ENCODE peak calls at places on chromosomes 3 and 15, in four cellular contexts. E is HCT116, X is GM12878, A is HepG2. R is an unnamed sample.

GRCh38 chr3:42229942-42230688 is 35.9 kb downstream of the CCK start:
- DNase-seq in E (peak), X (no peak), A (peak), R (peak)

GRCh38 chr3:46187876-46188275 is 20.2 kb downstream of the CCR1 start:
- DNase-seq in E (peak), X (no peak), A (no peak), R (no peak)

GRCh38 chr3:138465927-138466326 is 31.5 kb downstream of the ESYT3 start:
- DNase-seq in E (no peak), X (no peak), A (no peak), R (no peak)

GRCh38 chr15:75685195-75685594 is 27.5 kb downstream of the CSPG4 start:
- DNase-seq in E (no peak), X (no peak), A (no peak), R (no peak)

GRCh38 chr3:22934973-22935372 is 268.2 kb upstream of the UBE2E2 start:
- DNase-seq in E (no peak), X (no peak), A (no peak), R (no peak)

GRCh38 chr3:124883766-124884473 is 3.2 kb downstream of the ITGB5 start:
- DNase-seq in E (no peak), X (no peak), A (no peak), R (no peak)

GRCh38 chr3:66582721-66583141 is 81.9 kb upstream of the LRIG1 start:
- DNase-seq in E (no peak), X (peak), A (no peak), R (no peak)

GRCh38 chr3:179560791-179561190 is 1.9 kb upstream of the ACTL6A start:
- DNase-seq in E (no peak), X (no peak), A (no peak), R (no peak)

GRCh38 chr3:42830437-42831320 is 21.4 kb downstream of the ACKR2 start:
- DNase-seq in E (peak), X (no peak), A (peak), R (peak)

GRCh38 chr15:42058791-42059190 is 35.6 kb downstream of the PLA2G4D start:
- DNase-seq in E (no peak), X (no peak), A (no peak), R (no peak)

GRCh38 chr15:28184166-28184565 is 85.1 kb upstream of the OCA2 start:
- DNase-seq in E (no peak), X (no peak), A (no peak), R (no peak)

GRCh38 chr3:189337672-189338071 is 165.9 kb downstream of the TPRG1 start:
- DNase-seq in E (no peak), X (no peak), A (no peak), R (no peak)

GRCh38 chr15:41969851-41970431 is 2.4 kb downstream of the EHD4 start:
- DNase-seq in E (no peak), X (peak), A (no peak), R (no peak)

GRCh38 chr15:68075764-68076385 is 21.8 kb downstream of the PIAS1 start:
- DNase-seq in E (no peak), X (no peak), A (no peak), R (no peak)

GRCh38 chr3:134229038-134229437 is 21.6 kb downstream of the RYK start:
- DNase-seq in E (no peak), X (no peak), A (no peak), R (no peak)

GRCh38 chr3:72123908-72124441 is 339.0 kb upstream of the PROK2 start:
- DNase-seq in E (peak), X (peak), A (peak), R (peak)

GRCh38 chr3:155339052-155339451 is 45.6 kb upstream of the STRIT1 start:
- DNase-seq in E (no peak), X (no peak), A (no peak), R (no peak)

GRCh38 chr3:34212671-34213070 is 414.2 kb downstream of the PDCD6IP start:
- DNase-seq in E (no peak), X (no peak), A (no peak), R (no peak)

GRCh38 chr3:150129181-150129580 is 158.5 kb upstream of the PFN2 start:
- DNase-seq in E (no peak), X (no peak), A (no peak), R (no peak)

GRCh38 chr15:63236272-63236671 is 41.1 kb upstream of the APH1B start:
- DNase-seq in E (no peak), X (no peak), A (no peak), R (no peak)

GRCh38 chr3:46866720-46867549 is 3.7 kb upstream of the MYL3 start:
- DNase-seq in E (no peak), X (no peak), A (peak), R (peak)

GRCh38 chr3:68239542-68239941 is 585.1 kb upstream of the SUCLG2 start:
- DNase-seq in E (no peak), X (no peak), A (no peak), R (no peak)

GRCh38 chr3:148360046-148360445 is 337.7 kb upstream of the AGTR1 start:
- DNase-seq in E (no peak), X (no peak), A (no peak), R (no peak)

GRCh38 chr15:50164458-50164857 is 17.5 kb upstream of the SLC27A2 start:
- DNase-seq in E (no peak), X (no peak), A (peak), R (no peak)

GRCh38 chr3:101806491-101806890 is 27.5 kb downstream of the NXPE3 start:
- DNase-seq in E (no peak), X (no peak), A (no peak), R (no peak)

GRCh38 chr3:101803939-101804338 is 24.9 kb downstream of the NXPE3 start:
- DNase-seq in E (no peak), X (no peak), A (no peak), R (no peak)

GRCh38 chr3:101802179-101802578 is 23.2 kb downstream of the NXPE3 start:
- DNase-seq in E (no peak), X (no peak), A (peak), R (no peak)

GRCh38 chr3:101801174-101801573 is 22.2 kb downstream of the NXPE3 start:
- DNase-seq in E (no peak), X (no peak), A (no peak), R (no peak)

DNA sequence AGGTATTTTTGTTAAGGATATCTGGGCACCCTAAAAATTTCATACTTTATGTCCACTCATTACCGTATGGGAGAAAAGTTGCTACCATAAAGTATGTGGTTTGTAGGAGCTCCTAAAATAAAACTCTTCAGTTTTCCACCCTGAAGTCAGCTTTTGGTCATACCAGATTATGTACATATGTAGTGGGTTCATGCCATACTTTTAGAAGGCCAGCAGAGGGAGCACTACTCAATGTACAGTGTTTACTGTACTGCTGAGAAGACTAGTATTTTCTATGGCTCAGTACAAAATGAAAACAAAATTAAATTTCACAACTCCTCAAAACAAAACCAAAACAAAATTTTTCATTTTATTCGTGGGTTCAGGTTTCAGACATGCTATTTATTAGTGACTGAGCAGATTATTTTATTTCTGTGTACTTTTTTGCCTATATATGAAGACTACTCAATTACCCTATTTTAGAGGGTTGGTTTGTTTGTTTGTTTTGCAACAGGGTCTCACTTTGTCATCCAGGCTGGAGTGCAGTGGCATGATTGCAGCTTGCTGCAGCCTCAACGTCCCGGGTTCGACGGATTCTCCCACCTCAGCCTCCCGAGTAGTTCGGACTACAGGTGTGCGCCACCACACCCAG is 24.3 kb downstream of the NXPE3 start:
- DNase-seq in E (peak), X (no peak), A (peak), R (peak)
- TF ChIP-seq JUND in E (no peak), X (no peak), A (no peak), R (no peak)

DNA sequence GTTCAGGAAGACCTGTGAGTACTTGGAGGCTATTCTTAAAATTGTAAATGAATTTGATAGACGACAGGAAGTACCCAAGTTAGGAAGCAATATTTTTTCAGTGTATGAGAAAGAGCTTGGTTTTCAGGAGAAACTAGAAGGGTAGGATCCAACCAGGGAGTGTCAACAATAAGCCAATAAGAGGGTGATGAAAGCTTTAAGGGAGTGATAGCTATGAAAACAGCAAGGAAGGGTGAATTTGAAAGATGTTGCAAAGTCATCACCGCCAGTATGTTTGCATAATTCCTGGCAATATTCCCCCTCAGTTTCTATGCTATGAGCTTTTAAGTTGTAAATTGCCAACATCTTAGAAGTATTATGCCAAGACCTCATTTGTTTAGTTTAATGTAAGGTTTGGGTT is 11.8 kb upstream of the CSTA start:
- DNase-seq in E (no peak), X (no peak), A (no peak), R (no peak)
- TF ChIP-seq JUND in E (no peak), X (no peak), A (no peak), R (no peak)

GRCh38 chr15:80736571-80736970 is 41.5 kb downstream of the ABHD17C start:
- DNase-seq in E (no peak), X (no peak), A (no peak), R (no peak)
- TF ChIP-seq JUND in E (no peak), X (no peak), A (no peak), R (no peak)

GRCh38 chr3:144003051-144003450 is 31.4 kb downstream of the DIPK2A start:
- DNase-seq in E (no peak), X (no peak), A (no peak), R (no peak)

DNA sequence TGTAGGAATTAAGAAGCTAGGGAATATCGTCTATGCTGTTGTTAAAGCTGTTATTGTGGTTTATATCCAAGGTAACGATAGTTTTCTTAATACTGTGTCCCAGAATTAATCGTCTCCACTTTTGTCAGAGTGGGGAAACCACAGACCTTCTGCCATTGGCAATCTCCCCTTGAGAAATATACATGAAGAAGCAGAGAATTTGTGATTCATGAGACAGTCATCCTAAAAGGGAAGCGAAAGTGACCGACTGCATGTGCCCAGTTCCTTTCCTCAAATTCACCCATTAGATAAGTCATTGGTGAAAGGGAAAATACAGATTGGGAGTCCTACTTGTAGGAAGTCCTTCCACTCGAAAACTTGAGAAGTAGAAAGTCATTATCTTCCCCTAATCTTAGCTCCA is 26.6 kb downstream of the DIPK2A start:
- DNase-seq in E (no peak), X (no peak), A (no peak), R (no peak)
- TF ChIP-seq JUND in E (no peak), X (no peak), A (no peak), R (no peak)

GRCh38 chr3:126551066-126551838 is 7.5 kb downstream of the C3orf22 start:
- DNase-seq in E (no peak), X (no peak), A (no peak), R (no peak)

GRCh38 chr3:126549861-126550487 is 8.8 kb downstream of the C3orf22 start:
- DNase-seq in E (no peak), X (no peak), A (no peak), R (no peak)

GRCh38 chr3:126550488-126551051 is 8.2 kb downstream of the C3orf22 start:
- DNase-seq in E (no peak), X (no peak), A (no peak), R (no peak)

GRCh38 chr3:126546549-126547239 is 12.0 kb downstream of the C3orf22 start:
- DNase-seq in E (no peak), X (no peak), A (no peak), R (no peak)

DNA sequence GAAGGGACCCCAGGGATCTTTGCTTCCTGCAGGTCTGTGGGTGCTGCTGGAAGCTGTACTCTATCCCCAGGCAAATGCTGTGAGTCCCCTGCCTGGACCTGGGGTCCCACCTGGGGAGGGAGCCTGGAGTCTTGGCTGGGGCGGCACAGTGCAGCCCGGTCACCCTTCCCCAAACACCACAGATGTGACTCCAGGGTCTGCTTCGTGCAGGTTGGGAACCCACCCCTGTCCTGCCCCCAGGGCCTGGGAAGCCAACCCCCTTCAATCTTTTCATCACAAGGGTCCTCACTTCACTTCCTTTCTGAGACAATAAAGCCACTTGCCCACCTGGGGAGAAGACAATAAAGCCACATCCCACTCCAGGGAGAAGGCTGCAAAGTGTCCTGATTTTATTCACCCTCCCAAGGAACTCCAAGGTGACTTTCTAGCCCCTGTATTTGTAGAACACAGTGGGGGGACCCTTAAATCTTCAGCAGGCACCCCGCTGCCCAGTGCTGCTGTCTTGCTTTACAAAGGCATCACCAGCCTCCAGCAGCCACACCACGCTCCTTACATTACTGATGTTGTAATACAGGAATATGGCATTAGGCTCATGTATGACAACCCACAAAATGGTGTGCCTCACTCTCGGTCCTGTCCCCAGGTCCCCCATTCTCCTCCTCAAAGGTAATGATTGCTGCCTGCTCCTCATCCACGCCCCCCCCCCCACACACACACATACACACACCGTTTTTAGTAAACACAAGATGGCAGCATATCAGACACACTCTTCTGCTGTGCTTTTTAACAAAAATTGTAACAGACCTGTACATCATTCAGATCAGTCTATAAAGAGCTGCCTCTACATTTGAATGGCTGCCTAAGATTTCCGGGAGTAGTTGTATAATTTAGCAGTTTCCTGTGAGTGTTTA is 9.9 kb downstream of the C3orf22 start:
- DNase-seq in E (no peak), X (no peak), A (no peak), R (no peak)
- TF ChIP-seq JUND in E (no peak), X (no peak), A (no peak), R (no peak)

DNA sequence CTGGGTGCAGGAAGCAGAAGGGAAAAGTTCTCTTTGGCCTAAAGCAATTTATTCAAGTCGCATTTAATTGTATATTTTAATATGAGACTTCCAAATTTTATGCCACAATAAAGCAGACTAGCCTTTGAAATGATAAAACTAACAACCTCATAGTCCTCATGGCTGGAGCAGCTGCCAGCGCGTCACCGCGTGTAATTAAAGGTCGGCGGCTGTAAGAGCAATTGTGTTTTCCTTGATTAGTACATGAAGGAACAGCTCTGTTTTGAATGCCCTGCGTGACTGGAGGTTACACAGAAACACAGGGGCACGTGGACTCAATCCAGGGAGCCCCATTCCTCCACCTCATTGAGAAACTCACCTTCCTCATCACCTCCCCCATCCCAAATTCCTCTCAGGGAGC is 10.1 kb upstream of the LRRC15 start:
- DNase-seq in E (no peak), X (no peak), A (no peak), R (no peak)
- TF ChIP-seq JUND in E (no peak), X (no peak), A (no peak), R (no peak)

GRCh38 chr3:50627407-50628051 is 10.6 kb downstream of the MAPKAPK3 start:
- DNase-seq in E (peak), X (no peak), A (no peak), R (no peak)
- TF ChIP-seq JUND in E (no peak), X (no peak), A (no peak), R (no peak)

GRCh38 chr15:25743160-25743908 is 119.8 kb downstream of the ATP10A start:
- DNase-seq in E (no peak), X (no peak), A (no peak), R (no peak)
- TF ChIP-seq JUND in E (no peak), X (no peak), A (no peak), R (no peak)